ENCODE peak calls at places on chromosome 22, in nine cellular contexts. V is HCT116, C is fibroblast of lung, Z is tibial nerve, A is ascending aorta, B is Panc1, L is endodermal cell, P is lower lobe of right lung, O is A549. I is an unnamed sample. For H3K9me3, the result is how much of the 10 kb centered on the place peaks cover.

GRCh38 chr22:24271406-24271760 is 752 bp downstream of the SPECC1L start:
- DNase-seq in V (no peak), C (peak), Z (no peak), A (no peak), B (no peak), L (no peak), P (no peak), O (no peak), I (no peak)

GRCh38 chr22:35275580-35275979 is 18.3 kb downstream of the HMGXB4 start:
- DNase-seq in V (no peak), C (no peak), Z (no peak), A (no peak), B (no peak), L (no peak), P (no peak), O (no peak), I (no peak)

GRCh38 chr22:33650244-33650643 is 270.0 kb downstream of the LARGE1 start:
- DNase-seq in V (no peak), C (no peak), Z (no peak), A (no peak), B (no peak), L (no peak), P (no peak), O (no peak), I (no peak)

GRCh38 chr22:23609983-23610781 is 21.9 kb downstream of the DRICH1 start:
- DNase-seq in V (no peak), C (no peak), Z (no peak), A (no peak), B (no peak), L (no peak), P (no peak), O (no peak), I (no peak)

GRCh38 chr22:21077884-21078508 is 32.2 kb downstream of the LRRC74B start:
- DNase-seq in V (no peak), C (no peak), Z (no peak), A (no peak), B (no peak), L (no peak), P (no peak), O (no peak), I (no peak)

GRCh38 chr22:33492210-33492651 is 428.0 kb downstream of the LARGE1 start:
- DNase-seq in V (no peak), C (no peak), Z (no peak), A (no peak), B (no peak), L (peak), P (no peak), O (no peak), I (no peak)

GRCh38 chr22:47391169-47392053 is 629.0 kb downstream of the TBC1D22A start:
- DNase-seq in V (no peak), C (no peak), Z (no peak), A (no peak), B (no peak), L (no peak), P (no peak), O (no peak), I (no peak)

GRCh38 chr22:30968015-30968923 is at the start of gene MORC2:
- DNase-seq in V (no peak), C (no peak), Z (no peak), A (no peak), B (no peak), L (peak), P (peak), O (peak), I (no peak)

GRCh38 chr22:43426816-43427215 is 15.0 kb downstream of the MPPED1 start:
- DNase-seq in V (no peak), C (no peak), Z (no peak), A (no peak), B (no peak), L (no peak), P (peak), O (no peak), I (no peak)

GRCh38 chr22:22547226-22547625 is 11.8 kb downstream of the PRAME start:
- DNase-seq in V (no peak), C (no peak), Z (no peak), A (no peak), B (no peak), L (no peak), P (no peak), O (no peak), I (no peak)
- H3K27ac ChIP-seq in V (no peak), C (no peak), Z (no peak), A (no peak), B (no peak), L (no peak), P (no peak), O (no peak), I (no peak)

DNA sequence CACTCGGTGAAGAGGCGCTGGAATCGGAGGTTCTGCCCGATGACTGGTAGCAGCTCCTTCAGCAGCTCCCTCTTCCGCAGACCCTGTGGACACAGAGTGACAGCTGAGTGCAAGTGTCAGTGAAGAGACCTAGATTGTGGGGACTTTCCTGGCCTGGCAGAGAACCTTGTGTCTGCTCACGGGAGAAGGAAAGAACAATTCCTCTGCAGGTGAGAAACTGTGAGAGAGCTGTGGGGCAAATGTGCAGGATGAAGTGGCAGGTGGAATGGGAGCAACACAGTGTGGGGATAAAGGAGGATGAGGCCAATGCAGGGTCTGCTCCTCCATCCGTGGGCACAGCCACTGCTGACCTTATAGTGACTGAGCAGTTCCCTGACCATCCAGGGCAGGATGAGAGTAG is 40.0 kb upstream of the CLTCL1 start:
- DNase-seq in V (no peak), C (no peak), Z (no peak), A (no peak), B (no peak), L (no peak), P (no peak), O (no peak), I (no peak)
- H3K9me3 ChIP-seq in V (under half), C (under half), Z (under half), A (under half), B (under half), L (under half), P (under half), O (under half), I (under half)

GRCh38 chr22:41106122-41106968 is 14.0 kb downstream of the EP300 start:
- DNase-seq in V (no peak), C (peak), Z (no peak), A (no peak), B (no peak), L (no peak), P (no peak), O (no peak), I (no peak)
- H3K27ac ChIP-seq in V (no peak), C (peak), Z (no peak), A (no peak), B (no peak), L (no peak), P (peak), O (no peak), I (no peak)

GRCh38 chr22:46180370-46181137 is 30.2 kb downstream of the PPARA start:
- DNase-seq in V (no peak), C (peak), Z (no peak), A (peak), B (no peak), L (no peak), P (no peak), O (no peak), I (no peak)
- H3K9me3 ChIP-seq in V (under half), C (under half), Z (under half), A (under half), B (under half), L (under half), P (under half), O (under half), I (under half)

GRCh38 chr22:27488456-27489224 is 312.9 kb downstream of the MN1 start:
- DNase-seq in V (no peak), C (peak), Z (no peak), A (no peak), B (no peak), L (no peak), P (no peak), O (no peak), I (peak)

GRCh38 chr22:27491888-27492287 is 309.7 kb downstream of the MN1 start:
- DNase-seq in V (no peak), C (no peak), Z (no peak), A (no peak), B (no peak), L (no peak), P (no peak), O (no peak), I (no peak)

GRCh38 chr22:27487600-27488450 is 313.7 kb downstream of the MN1 start:
- DNase-seq in V (no peak), C (peak), Z (no peak), A (no peak), B (no peak), L (no peak), P (no peak), O (no peak), I (no peak)

GRCh38 chr22:27490080-27490479 is 311.5 kb downstream of the MN1 start:
- DNase-seq in V (no peak), C (no peak), Z (no peak), A (no peak), B (no peak), L (no peak), P (no peak), O (no peak), I (no peak)

DNA sequence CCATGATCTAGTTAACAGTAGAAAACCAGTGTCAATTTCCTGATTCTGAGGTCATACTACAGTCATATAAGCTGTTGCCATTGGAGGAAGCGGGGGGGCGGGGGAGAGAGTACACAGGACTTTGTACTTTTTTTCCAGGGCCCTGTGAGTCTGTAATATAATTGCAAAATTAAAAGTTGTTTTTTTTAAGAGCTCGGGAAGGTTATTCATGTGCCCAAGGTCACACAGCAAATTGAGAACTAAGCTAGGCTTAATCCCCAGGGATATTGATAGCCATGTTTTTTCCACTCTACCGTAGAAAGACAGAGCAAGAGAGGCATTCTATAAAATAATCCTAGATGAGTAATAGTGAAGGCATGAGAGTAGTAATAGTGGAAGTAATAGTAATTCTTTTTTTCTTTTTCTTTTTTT is 312.3 kb downstream of the MN1 start:
- DNase-seq in V (no peak), C (peak), Z (no peak), A (no peak), B (no peak), L (no peak), P (no peak), O (no peak), I (peak)
- H3K27ac ChIP-seq in V (no peak), C (no peak), Z (no peak), A (no peak), B (no peak), L (no peak), P (no peak), O (peak), I (peak)

GRCh38 chr22:49524362-49524761 is 303.3 kb downstream of the BRD1 start:
- DNase-seq in V (no peak), C (no peak), Z (no peak), A (no peak), B (no peak), L (no peak), P (no peak), O (no peak), I (peak)
- H3K9me3 ChIP-seq in V (under half), C (under half), Z (under half), A (under half), B (under half), L (under half), P (under half), O (under half), I (under half)

DNA sequence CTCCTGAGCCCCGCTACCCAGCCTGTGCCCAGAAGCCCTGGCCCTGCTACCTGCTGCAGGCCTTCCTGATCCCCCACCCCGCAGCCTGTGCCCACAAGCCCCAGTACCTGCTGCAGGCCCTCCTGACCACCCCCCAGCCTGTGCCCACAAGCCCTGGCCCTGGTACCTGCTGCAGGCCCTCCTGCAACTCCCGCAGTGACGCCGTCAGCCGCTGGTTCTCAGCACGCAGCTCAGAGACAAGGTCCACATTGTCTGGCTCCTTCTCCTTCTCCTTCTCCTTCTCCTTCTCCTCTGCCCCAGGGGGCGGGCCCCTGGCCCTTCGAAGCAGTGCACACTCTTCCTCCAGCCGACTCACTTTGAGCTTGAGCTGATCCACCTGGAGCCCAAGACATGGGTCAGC is 9.2 kb downstream of the CARD10 start:
- DNase-seq in V (no peak), C (no peak), Z (no peak), A (no peak), B (no peak), L (no peak), P (no peak), O (no peak), I (no peak)
- H3K27ac ChIP-seq in V (no peak), C (no peak), Z (peak), A (no peak), B (peak), L (no peak), P (no peak), O (peak), I (no peak)

GRCh38 chr22:40345801-40346177 is 511 bp upstream of the ADSL start:
- DNase-seq in V (no peak), C (no peak), Z (no peak), A (no peak), B (no peak), L (peak), P (peak), O (no peak), I (no peak)

GRCh38 chr22:40347300-40347699 is 1.0 kb downstream of the ADSL start:
- DNase-seq in V (no peak), C (no peak), Z (no peak), A (no peak), B (no peak), L (no peak), P (no peak), O (no peak), I (no peak)

GRCh38 chr22:40348025-40348658 is 1.8 kb downstream of the ADSL start:
- DNase-seq in V (peak), C (peak), Z (peak), A (peak), B (no peak), L (peak), P (no peak), O (peak), I (peak)

GRCh38 chr22:40345271-40345670 is 1.0 kb upstream of the ADSL start:
- DNase-seq in V (no peak), C (no peak), Z (no peak), A (no peak), B (no peak), L (no peak), P (no peak), O (no peak), I (no peak)

DNA sequence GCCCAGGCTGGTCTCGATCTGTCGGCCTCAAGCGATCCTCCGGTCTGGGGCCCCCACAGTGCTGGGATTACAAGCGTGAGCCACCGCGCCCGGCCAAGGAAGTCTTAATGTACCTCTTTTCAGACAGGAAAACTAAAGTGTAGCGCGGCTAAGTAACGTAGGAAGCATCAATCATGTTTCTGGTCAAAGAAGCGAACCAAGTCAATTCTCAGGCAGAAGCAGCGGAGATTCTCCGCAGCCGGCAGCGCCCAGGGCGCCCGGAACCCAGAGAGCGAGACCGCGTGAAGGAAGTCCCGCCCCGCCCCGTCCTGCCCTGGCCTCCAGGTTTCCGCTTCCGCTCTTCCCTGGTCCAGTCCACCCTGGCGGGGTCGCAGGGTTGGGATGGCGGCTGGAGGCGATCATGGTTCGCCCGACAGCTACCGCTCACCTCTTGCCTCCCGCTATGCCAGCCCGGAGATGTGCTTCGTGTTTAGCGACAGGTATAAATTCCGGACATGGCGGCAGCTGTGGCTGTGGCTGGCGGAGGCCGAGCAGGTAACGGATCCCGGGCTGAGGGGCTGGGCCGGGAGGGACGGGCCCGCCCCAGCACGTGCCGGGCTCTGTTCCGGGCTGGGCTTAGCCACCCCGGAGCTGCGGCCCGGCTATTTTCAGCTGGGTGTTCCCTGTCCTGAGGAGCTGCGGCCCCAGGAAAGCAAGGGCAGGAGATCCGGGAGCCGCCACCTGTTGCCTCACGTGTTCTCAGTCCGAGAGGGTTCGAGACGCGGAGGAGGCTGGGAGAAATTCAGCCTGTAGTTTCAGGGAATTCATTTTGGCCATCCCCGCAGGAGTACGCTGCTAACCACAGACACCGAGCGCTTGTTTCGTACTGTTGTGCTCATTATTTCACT is at the start of gene ADSL:
- DNase-seq in V (peak), C (peak), Z (peak), A (peak), B (peak), L (peak), P (peak), O (peak), I (peak)
- H3K9me3 ChIP-seq in V (under half), C (under half), Z (under half), A (under half), B (under half), L (under half), P (under half), O (under half), I (under half)

GRCh38 chr22:50715776-50716175 is 22.2 kb upstream of the ACR start:
- DNase-seq in V (no peak), C (no peak), Z (no peak), A (no peak), B (no peak), L (no peak), P (no peak), O (no peak), I (no peak)

GRCh38 chr22:50713571-50714056 is 24.4 kb upstream of the ACR start:
- DNase-seq in V (no peak), C (no peak), Z (no peak), A (no peak), B (no peak), L (no peak), P (peak), O (no peak), I (no peak)

GRCh38 chr22:50714150-50714549 is 23.9 kb upstream of the ACR start:
- DNase-seq in V (no peak), C (no peak), Z (no peak), A (no peak), B (no peak), L (no peak), P (peak), O (no peak), I (no peak)

GRCh38 chr22:50715250-50715649 is 22.8 kb upstream of the ACR start:
- DNase-seq in V (no peak), C (no peak), Z (no peak), A (no peak), B (no peak), L (no peak), P (no peak), O (no peak), I (no peak)

DNA sequence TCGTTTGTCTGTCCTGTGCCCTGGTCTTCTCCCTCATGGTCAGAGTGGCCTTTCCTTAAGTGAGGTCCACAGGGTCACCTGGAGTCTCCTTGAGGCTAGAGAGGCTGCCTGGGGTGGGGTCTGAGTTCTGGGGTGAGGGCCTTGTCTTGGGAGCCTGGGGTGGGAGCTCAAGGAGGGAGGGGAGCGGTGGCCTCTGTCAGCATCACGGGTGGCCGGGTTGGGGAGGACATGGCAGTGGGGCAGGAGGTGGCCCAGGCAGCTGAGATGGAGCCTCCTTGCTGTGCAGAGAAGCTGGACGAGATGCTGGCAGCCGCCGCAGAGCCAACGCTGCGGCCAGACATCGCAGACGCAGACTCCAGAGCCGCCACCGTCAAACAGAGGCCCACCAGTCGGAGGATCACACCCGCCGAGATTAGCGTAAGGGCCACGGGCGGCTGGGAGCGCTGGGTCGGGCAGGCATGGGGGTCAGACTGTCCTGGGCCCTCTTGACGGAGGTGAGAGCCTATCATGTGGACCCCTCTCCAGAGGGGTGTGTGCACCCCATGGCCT is 23.3 kb upstream of the ACR start:
- DNase-seq in V (no peak), C (no peak), Z (no peak), A (no peak), B (no peak), L (no peak), P (no peak), O (no peak), I (no peak)
- H3K27ac ChIP-seq in V (no peak), C (no peak), Z (no peak), A (no peak), B (no peak), L (no peak), P (peak), O (no peak), I (no peak)

I was measured in tibial artery.